ENCODE peak calls at places on chromosomes 3 and 15, in five cellular contexts. R is NCI-H460; V is stimulated activated effector memory CD8-positive, alpha-beta T cell treated with anti-CD3 and anti-CD28 coated beads, Interleukin-12 subunit alpha, Interleukin-12 subunit beta, amount 100 ng/mL, for 72 hours; S is aorta; U is GM04503. C is an unnamed sample.

GRCh38 chr3:47324278-47324865 is 41.6 kb downstream of the KLHL18 start:
- DNase-seq in R (peak), V (peak), S (peak), U (peak), C (no peak)

GRCh38 chr3:42055291-42055690 is 35.9 kb upstream of the TRAK1 start:
- DNase-seq in R (no peak), V (no peak), S (no peak), U (peak), C (no peak)

GRCh38 chr15:82952156-82953081 is at the start of gene HOMER2:
- DNase-seq in R (no peak), V (peak), S (no peak), U (no peak), C (peak)

GRCh38 chr3:30353711-30354467 is 252.5 kb upstream of the TGFBR2 start:
- DNase-seq in R (no peak), V (peak), S (no peak), U (no peak), C (no peak)

GRCh38 chr15:90059208-90059985 is 42.9 kb downstream of the IDH2 start:
- DNase-seq in R (no peak), V (peak), S (peak), U (no peak), C (peak)

GRCh38 chr15:32855942-32856341 is 138.1 kb downstream of the GREM1 start:
- DNase-seq in R (peak), V (no peak), S (no peak), U (peak), C (no peak)

GRCh38 chr3:27728195-27729087 is 6.3 kb upstream of the EOMES start:
- DNase-seq in R (no peak), V (peak), S (no peak), U (no peak), C (no peak)

GRCh38 chr15:90789496-90789895 is 72.3 kb downstream of the BLM start:
- DNase-seq in R (no peak), V (no peak), S (no peak), U (no peak), C (no peak)

GRCh38 chr3:125002414-125002811 is 53.4 kb downstream of the HEG1 start:
- DNase-seq in R (no peak), V (no peak), S (no peak), U (no peak), C (no peak)

GRCh38 chr3:20161714-20162113 is 24.3 kb downstream of the SGO1 start:
- DNase-seq in R (no peak), V (no peak), S (no peak), U (no peak), C (no peak)

GRCh38 chr3:129001817-129002572 is 891 bp downstream of the EFCC1 start:
- DNase-seq in R (no peak), V (peak), S (peak), U (no peak), C (peak)

GRCh38 chr3:196127308-196128040 is 45.6 kb upstream of the TFRC start:
- DNase-seq in R (no peak), V (peak), S (no peak), U (no peak), C (no peak)

GRCh38 chr15:29090617-29091466 is 178.8 kb downstream of the NSMCE3 start:
- DNase-seq in R (no peak), V (peak), S (peak), U (no peak), C (no peak)

GRCh38 chr15:41905360-41905793 is 11.5 kb upstream of the SPTBN5 start:
- DNase-seq in R (no peak), V (no peak), S (no peak), U (no peak), C (no peak)

GRCh38 chr3:31918179-31919165 is 62.6 kb downstream of the OSBPL10 start:
- DNase-seq in R (no peak), V (no peak), S (no peak), U (no peak), C (no peak)

GRCh38 chr15:49215768-49216739 is 46.0 kb downstream of the GALK2 start:
- DNase-seq in R (no peak), V (no peak), S (no peak), U (no peak), C (no peak)

GRCh38 chr15:54960266-54960665 is 236.5 kb downstream of the RSL24D1 start:
- DNase-seq in R (no peak), V (no peak), S (no peak), U (no peak), C (no peak)

GRCh38 chr15:101240364-101240763 is 11.5 kb downstream of the CHSY1 start:
- DNase-seq in R (no peak), V (no peak), S (no peak), U (no peak), C (no peak)

GRCh38 chr15:65370885-65371284 is 6.9 kb downstream of the IGDCC3 start:
- DNase-seq in R (no peak), V (no peak), S (no peak), U (no peak), C (no peak)

GRCh38 chr15:90232941-90233700 is 620 bp downstream of the CIB1 start:
- DNase-seq in R (peak), V (peak), S (peak), U (no peak), C (no peak)

GRCh38 chr3:11719406-11720219 is 75.9 kb upstream of the VGLL4 start:
- DNase-seq in R (peak), V (peak), S (peak), U (no peak), C (peak)

GRCh38 chr3:179449621-179450020 is 1.6 kb downstream of the GNB4 start:
- DNase-seq in R (no peak), V (no peak), S (no peak), U (peak), C (no peak)

GRCh38 chr15:60673918-60674558 is 195.1 kb upstream of the ICE2 start:
- DNase-seq in R (peak), V (no peak), S (peak), U (peak), C (no peak)

GRCh38 chr3:123089611-123090301 is 22.9 kb downstream of the PDIA5 start:
- DNase-seq in R (no peak), V (no peak), S (peak), U (no peak), C (no peak)

GRCh38 chr3:63876260-63876659 is 12.6 kb downstream of the ATXN7 start:
- DNase-seq in R (no peak), V (no peak), S (no peak), U (no peak), C (no peak)

GRCh38 chr15:34243226-34243625 is 18.4 kb downstream of the EMC4 start:
- DNase-seq in R (no peak), V (no peak), S (no peak), U (no peak), C (no peak)

GRCh38 chr3:64152676-64153466 is 72.4 kb downstream of the PRICKLE2 start:
- DNase-seq in R (no peak), V (no peak), S (no peak), U (no peak), C (no peak)